ENCODE peak calls at places on chromosome 13, in nine cellular contexts. M is activated B cell treated with CpG ODN at 0.5 μM for 24 hours; E is myocyte; O is skeletal muscle cell; D is T-helper 22 cell; X is activated T-helper 2 cell treated with anti-CD3 and anti-CD28 coated beads, Interferon-gamma antibody, Interleukin-2, Interleukin-4, amounts not matched to agents 10 μg/mL and 5 μg/mL and 100 μg/mL, durations not matched to agents 14 hours and 24 hours and 36 hours; F is transverse colon; Y is mesothelial cell of epicardium; S is KG1. C is an unnamed sample.

GRCh38 chr13:113526466-113527220 is 36.1 kb upstream of the DCUN1D2 start:
- DNase-seq in M (no peak), E (no peak), O (no peak), D (no peak), X (no peak), F (no peak), Y (no peak), S (no peak), C (no peak)

GRCh38 chr13:107200491-107200890 is 632.6 kb upstream of the ARGLU1 start:
- DNase-seq in M (no peak), E (no peak), O (no peak), D (no peak), X (no peak), F (no peak), Y (no peak), S (no peak), C (no peak)

GRCh38 chr13:49649244-49649962 is 21.1 kb downstream of the ARL11 start:
- DNase-seq in M (no peak), E (peak; percentile 70), O (peak; percentile 12), D (no peak), X (no peak), F (no peak), Y (no peak), S (no peak), C (no peak)

GRCh38 chr13:108328848-108329247 is 59.3 kb downstream of the TNFSF13B start:
- DNase-seq in M (no peak), E (no peak), O (no peak), D (no peak), X (no peak), F (no peak), Y (no peak), S (no peak), C (no peak)

GRCh38 chr13:44668707-44669106 is 92.6 kb upstream of the TSC22D1 start:
- DNase-seq in M (no peak), E (no peak), O (no peak), D (no peak), X (no peak), F (no peak), Y (no peak), S (no peak), C (no peak)

GRCh38 chr13:45316996-45317395 is 24.0 kb downstream of the TPT1 start:
- DNase-seq in M (no peak), E (no peak), O (no peak), D (no peak), X (no peak), F (no peak), Y (no peak), S (no peak), C (no peak)

GRCh38 chr13:35990196-35990595 is 141.0 kb downstream of the DCLK1 start:
- DNase-seq in M (no peak), E (no peak), O (no peak), D (no peak), X (no peak), F (no peak), Y (no peak), S (no peak), C (no peak)

GRCh38 chr13:114113961-114114360 is 18.5 kb downstream of the RASA3 start:
- DNase-seq in M (no peak), E (no peak), O (no peak), D (no peak), X (no peak), F (no peak), Y (no peak), S (no peak), C (no peak)

GRCh38 chr13:110497003-110497402 is 64.5 kb downstream of the RAB20 start:
- DNase-seq in M (no peak), E (no peak), O (no peak), D (no peak), X (no peak), F (no peak), Y (no peak), S (no peak), C (no peak)

GRCh38 chr13:112603641-112604220 is 15.8 kb upstream of the TUBGCP3 start:
- DNase-seq in M (no peak), E (no peak), O (no peak), D (no peak), X (no peak), F (no peak), Y (no peak), S (no peak), C (no peak)

GRCh38 chr13:98214008-98214643 is 37.1 kb upstream of the RNF113B start:
- DNase-seq in M (no peak), E (peak; percentile 69), O (peak; percentile 36), D (no peak), X (no peak), F (no peak), Y (peak; percentile 56), S (no peak), C (no peak)

GRCh38 chr13:102693781-102694180 is 1.1 kb downstream of the METTL21C start:
- DNase-seq in M (no peak), E (peak; percentile 32), O (no peak), D (no peak), X (no peak), F (no peak), Y (no peak), S (no peak), C (no peak)

GRCh38 chr13:102830646-102831045 is 15.2 kb upstream of the ERCC5 start:
- DNase-seq in M (no peak), E (no peak), O (no peak), D (no peak), X (no peak), F (peak; percentile 67), Y (no peak), S (no peak), C (no peak)

GRCh38 chr13:33125821-33126570 is 109.8 kb downstream of the KL start:
- DNase-seq in M (no peak), E (peak; percentile 97), O (peak; percentile 90), D (no peak), X (no peak), F (no peak), Y (no peak), S (no peak), C (no peak)